ENCODE peak calls at places on chromosomes 3 and 15, in five cellular contexts. B, W, A, I and C are unnamed samples. For H4K20me1 and H3F3A, the result is how much of the 10 kb centered on the place peaks cover.

GRCh38 chr3:167829057-167829456 is 93.5 kb downstream of the SERPINI1 start:
- DNase-seq in B (no peak), W (no peak), A (no peak), I (no peak), C (no peak)

GRCh38 chr3:40287248-40287647 is 22.3 kb upstream of the EIF1B start:
- DNase-seq in B (no peak), W (no peak), A (no peak), I (no peak), C (no peak)

GRCh38 chr3:66858656-66859381 is 139.3 kb upstream of the KBTBD8 start:
- DNase-seq in B (no peak), W (peak), A (no peak), I (peak), C (no peak)

GRCh38 chr3:33798418-33799201 is at the start of gene PDCD6IP:
- DNase-seq in B (peak), W (peak), A (peak), I (peak), C (peak)

GRCh38 chr3:149449799-149450198 is 24.7 kb upstream of the TM4SF4 start:
- DNase-seq in B (no peak), W (no peak), A (no peak), I (peak), C (peak)

GRCh38 chr3:196287066-196287404 is 491 bp downstream of the PCYT1A start:
- DNase-seq in B (peak), W (no peak), A (peak), I (no peak), C (no peak)

GRCh38 chr3:73614385-73614784 is 10.4 kb downstream of the PDZRN3 start:
- DNase-seq in B (no peak), W (no peak), A (peak), I (no peak), C (no peak)

GRCh38 chr3:64873400-64873799 is 185.6 kb upstream of the ADAMTS9 start:
- DNase-seq in B (no peak), W (no peak), A (no peak), I (no peak), C (peak)

GRCh38 chr3:90055721-90056120 is 948.3 kb downstream of the EPHA3 start:
- DNase-seq in B (no peak), W (no peak), A (no peak), I (no peak), C (no peak)

GRCh38 chr3:33202581-33203457 is 15.8 kb downstream of the SUSD5 start:
- DNase-seq in B (no peak), W (no peak), A (no peak), I (peak), C (no peak)

GRCh38 chr3:57164217-57164605 is 942 bp downstream of the IL17RD start:
- DNase-seq in B (no peak), W (no peak), A (peak), I (no peak), C (no peak)

GRCh38 chr15:73426458-73426994 is 16.4 kb upstream of the REC114 start:
- DNase-seq in B (peak), W (no peak), A (no peak), I (no peak), C (no peak)

GRCh38 chr3:105534491-105534890 is 167.8 kb downstream of the ALCAM start:
- DNase-seq in B (no peak), W (no peak), A (no peak), I (no peak), C (no peak)

GRCh38 chr15:57761562-57761961 is 55.0 kb downstream of the POLR2M start:
- DNase-seq in B (no peak), W (no peak), A (peak), I (no peak), C (no peak)

GRCh38 chr3:33787328-33788009 is 11.0 kb upstream of the PDCD6IP start:
- DNase-seq in B (peak), W (peak), A (peak), I (peak), C (peak)

GRCh38 chr3:54213910-54214309 is 91.6 kb downstream of the CACNA2D3 start:
- DNase-seq in B (no peak), W (no peak), A (peak), I (no peak), C (no peak)

GRCh38 chr15:69931159-69931558 is 166.6 kb downstream of the TLE3 start:
- DNase-seq in B (no peak), W (no peak), A (no peak), I (no peak), C (no peak)

GRCh38 chr15:70833897-70834765 is 19.8 kb downstream of the LARP6 start:
- DNase-seq in B (no peak), W (no peak), A (peak), I (no peak), C (peak)

GRCh38 chr15:34682673-34683072 is 72.1 kb downstream of the GJD2 start:
- DNase-seq in B (no peak), W (no peak), A (peak), I (no peak), C (no peak)

GRCh38 chr15:44414001-44414400 is 13.4 kb upstream of the CTDSPL2 start:
- DNase-seq in B (no peak), W (no peak), A (no peak), I (no peak), C (no peak)

GRCh38 chr3:17258823-17259436 is 374.2 kb downstream of the PLCL2 start:
- DNase-seq in B (peak), W (peak), A (peak), I (peak), C (no peak)

GRCh38 chr3:134768845-134769244 is 26.2 kb upstream of the EPHB1 start:
- DNase-seq in B (no peak), W (no peak), A (no peak), I (no peak), C (no peak)

GRCh38 chr3:93867425-93867824 is 106.3 kb downstream of the PROS1 start:
- DNase-seq in B (no peak), W (no peak), A (no peak), I (no peak), C (no peak)

GRCh38 chr3:136021798-136022197 is 56.3 kb downstream of the PPP2R3A start:
- DNase-seq in B (no peak), W (no peak), A (peak), I (no peak), C (no peak)

DNA sequence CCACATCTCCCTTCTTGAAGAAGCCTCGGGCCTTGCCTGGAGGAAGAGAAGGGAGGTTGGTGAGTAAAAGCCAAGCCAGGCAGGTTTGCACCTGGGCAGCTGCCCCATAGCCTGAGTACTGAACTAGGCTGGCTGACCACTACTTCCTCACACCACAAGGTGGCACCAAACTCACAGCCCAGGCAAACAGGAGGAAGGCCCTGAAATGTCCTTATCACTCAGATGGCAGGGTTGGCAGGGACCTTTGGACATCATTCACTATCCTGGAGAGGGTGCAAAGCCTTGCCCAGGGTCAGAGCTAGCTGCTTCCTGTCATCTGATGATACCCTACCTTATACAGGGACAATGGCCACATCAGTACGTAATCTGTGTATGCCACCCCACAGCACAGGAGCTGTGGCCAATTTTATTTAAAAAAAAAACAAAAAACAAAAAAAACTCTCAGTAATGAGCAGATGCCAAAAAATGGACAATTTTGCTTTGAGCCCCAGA is 2.2 kb upstream of the GRAMD2A start:
- DNase-seq in B (peak), W (peak), A (peak), I (peak), C (peak)
- H4K20me1 ChIP-seq in B (under half), W (half or more), A (under half), I (half or more), C (under half)

GRCh38 chr3:187925326-187925725 is 180.1 kb upstream of the BCL6 start:
- DNase-seq in B (no peak), W (no peak), A (no peak), I (no peak), C (no peak)

GRCh38 chr3:187924651-187925050 is 179.4 kb upstream of the BCL6 start:
- DNase-seq in B (no peak), W (no peak), A (no peak), I (no peak), C (no peak)

GRCh38 chr3:187920871-187921270 is 175.6 kb upstream of the BCL6 start:
- DNase-seq in B (no peak), W (no peak), A (peak), I (no peak), C (no peak)

GRCh38 chr3:187921391-187921790 is 176.1 kb upstream of the BCL6 start:
- DNase-seq in B (no peak), W (no peak), A (no peak), I (no peak), C (no peak)

GRCh38 chr3:187922704-187923393 is 177.6 kb upstream of the BCL6 start:
- DNase-seq in B (no peak), W (no peak), A (peak), I (no peak), C (peak)
- H3F3A ChIP-seq in B (under half), W (under half), A (under half), I (under half), C (under half)

DNA sequence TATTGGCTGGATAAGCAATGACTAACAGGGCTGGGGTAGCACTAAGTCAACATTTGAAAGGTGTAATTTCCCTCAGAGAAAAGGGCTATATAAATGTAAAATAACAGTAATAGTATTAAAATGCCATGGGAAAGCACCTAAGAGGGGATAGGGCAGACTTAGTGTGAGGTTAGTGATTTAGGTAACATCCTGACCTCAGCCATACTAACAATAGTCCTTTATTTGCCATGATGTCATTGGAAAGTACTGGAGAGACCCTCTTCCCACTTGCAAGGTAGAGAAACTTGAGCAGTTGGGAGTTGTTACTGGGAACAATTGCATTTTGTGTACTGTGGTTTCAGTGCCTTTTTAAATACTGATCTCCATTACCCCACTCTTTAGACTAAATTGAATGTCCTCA is 103.4 kb downstream of the LSAMP start:
- DNase-seq in B (no peak), W (no peak), A (no peak), I (no peak), C (no peak)
- H4K20me1 ChIP-seq in B (under half), W (under half), A (under half), I (under half), C (under half)

DNA sequence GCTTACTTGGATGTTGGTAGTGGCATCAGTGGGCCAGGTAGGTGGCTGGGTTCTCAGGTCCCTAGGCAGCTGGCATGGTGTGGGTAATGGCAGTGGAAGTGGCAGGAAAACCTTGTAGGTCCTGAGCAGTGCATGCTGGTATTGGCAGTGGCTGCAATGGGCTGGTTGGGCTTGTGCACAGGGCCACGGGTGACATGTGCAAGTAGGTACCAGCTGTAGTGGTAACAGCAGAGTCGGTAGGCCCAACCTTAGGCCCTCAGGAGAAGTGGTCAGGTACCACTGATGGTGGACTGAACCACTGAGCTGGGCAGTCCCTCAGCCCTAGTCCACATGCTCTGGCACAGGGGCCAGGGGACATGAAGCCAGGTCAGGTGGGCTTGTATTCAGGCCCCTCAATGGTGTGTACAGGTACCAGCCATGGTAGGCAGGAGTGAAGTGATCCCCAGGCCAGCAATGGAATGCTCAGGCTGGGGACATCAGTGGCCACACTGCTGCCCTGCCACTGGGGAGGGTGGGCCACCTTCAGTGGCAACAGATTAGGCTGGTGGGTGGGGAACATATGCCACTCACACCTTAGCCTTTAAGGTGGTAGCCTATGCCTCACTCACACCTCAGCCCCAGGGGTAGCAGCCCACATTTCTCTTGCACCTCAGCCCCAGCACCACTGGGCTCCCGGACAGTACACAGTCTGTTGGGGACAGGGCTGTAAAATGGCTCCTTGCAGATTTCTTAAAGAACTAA is 118.1 kb downstream of the LRRK1 start:
- DNase-seq in B (no peak), W (no peak), A (no peak), I (no peak), C (no peak)
- H3F3A ChIP-seq in B (under half), W (under half), A (under half), I (under half), C (under half)

GRCh38 chr3:11583638-11584046 is 60.1 kb downstream of the VGLL4 start:
- DNase-seq in B (no peak), W (no peak), A (peak), I (no peak), C (no peak)
- H4K20me1 ChIP-seq in B (under half), W (half or more), A (under half), I (under half), C (half or more)

DNA sequence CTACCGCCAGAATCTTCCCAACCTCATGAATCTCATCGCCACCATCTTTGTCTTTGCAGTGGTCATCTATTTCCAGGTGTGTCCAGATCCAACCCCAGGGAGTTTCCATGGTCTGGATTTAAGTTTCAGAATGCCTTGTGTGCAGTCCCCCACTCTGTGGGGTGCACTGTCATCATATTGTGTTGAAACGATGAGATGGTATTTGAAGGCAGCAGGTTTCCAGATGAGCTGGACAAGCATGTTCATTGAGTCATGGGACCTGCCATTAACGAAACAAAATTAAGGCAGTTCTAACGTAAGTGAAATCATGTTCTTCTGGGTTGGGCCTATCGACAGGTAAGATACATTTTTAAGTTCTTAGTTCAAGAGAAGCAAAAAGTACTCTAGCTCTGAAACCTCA is 12.7 kb downstream of the SEC61A1 start:
- DNase-seq in B (no peak), W (no peak), A (no peak), I (no peak), C (no peak)
- H3F3A ChIP-seq in B (under half), W (under half), A (half or more), I (under half), C (half or more)

DNA sequence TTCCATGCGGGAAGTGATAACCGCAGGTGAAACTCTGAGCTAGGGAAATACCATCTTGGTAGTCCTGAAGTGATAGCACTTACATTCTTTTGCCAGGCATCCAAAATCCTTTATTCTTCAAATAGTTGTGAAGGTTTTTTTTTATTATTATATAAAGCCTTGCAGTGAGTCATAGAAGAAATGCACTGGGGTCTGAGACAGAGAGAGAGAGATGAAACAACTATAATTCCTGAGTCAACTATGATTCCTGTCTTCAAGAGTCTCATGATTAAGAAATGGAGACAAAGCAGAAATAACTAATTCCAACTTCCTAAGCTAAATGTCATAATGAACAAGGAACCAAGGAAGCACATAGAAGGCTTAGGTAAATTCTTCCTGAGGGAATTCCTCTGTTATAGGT is 495.6 kb downstream of the LPP start:
- DNase-seq in B (no peak), W (no peak), A (peak), I (no peak), C (no peak)
- H4K20me1 ChIP-seq in B (under half), W (under half), A (under half), I (under half), C (under half)

GRCh38 chr15:39586387-39587171 is 5.7 kb downstream of the THBS1 start:
- DNase-seq in B (no peak), W (no peak), A (peak), I (no peak), C (no peak)
- H3F3A ChIP-seq in B (under half), W (half or more), A (half or more), I (under half), C (under half)

DNA sequence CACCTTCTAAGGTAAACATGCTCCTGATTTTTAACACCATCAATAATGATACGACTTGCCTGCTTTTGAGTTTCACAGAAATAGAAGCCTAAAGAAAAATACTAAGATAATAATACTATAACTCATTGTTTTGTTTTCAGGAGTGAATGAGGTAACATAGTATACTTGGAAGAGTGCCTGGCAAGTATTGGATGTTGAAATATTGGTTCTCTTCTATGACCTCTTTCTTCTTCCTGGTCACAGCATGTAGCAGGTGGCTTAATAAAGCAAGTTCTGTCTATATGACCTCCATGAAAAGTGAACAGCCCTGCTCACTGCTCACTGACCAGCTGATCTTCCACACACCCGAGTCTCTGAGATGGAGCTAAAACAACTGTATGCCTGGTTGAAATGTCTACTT is 312.3 kb upstream of the ONECUT1 start:
- DNase-seq in B (no peak), W (no peak), A (no peak), I (no peak), C (no peak)
- H4K20me1 ChIP-seq in B (under half), W (under half), A (under half), I (under half), C (under half)